ENCODE peak calls at places on chromosomes 1 and 21, in ten cellular contexts. One of them, this sample, is unnamed.

GRCh38 chr1:214281902-214282695 is 1.1 kb downstream of the SMYD2 start:
- DNase-seq in brain microvascular endothelial cell: peak
- DNase-seq in left cardiac atrium: peak
- DNase-seq in stimulated activated CD8-positive, alpha-beta memory T cell treated with anti-CD3 and anti-CD28 coated beads, Interleukin-4, amount 100 ng/mL, for 24 hours: no peak
- DNase-seq in T-helper 1 cell: no peak
- DNase-seq in HS-5: no peak
- DNase-seq in left lung: peak
- DNase-seq in naive thymus-derived CD4-positive, alpha-beta T cell: no peak
- DNase-seq in mesendoderm: no peak
- DNase-seq in germinal center: no peak
- DNase-seq in this sample: peak

GRCh38 chr1:153663211-153663610 is 4.7 kb downstream of the SNAPIN start:
- DNase-seq in brain microvascular endothelial cell: peak
- DNase-seq in left cardiac atrium: no peak
- DNase-seq in stimulated activated CD8-positive, alpha-beta memory T cell treated with anti-CD3 and anti-CD28 coated beads, Interleukin-4, amount 100 ng/mL, for 24 hours: no peak
- DNase-seq in T-helper 1 cell: no peak
- DNase-seq in HS-5: no peak
- DNase-seq in left lung: no peak
- DNase-seq in naive thymus-derived CD4-positive, alpha-beta T cell: no peak
- DNase-seq in mesendoderm: no peak
- DNase-seq in germinal center: no peak
- DNase-seq in this sample: peak

GRCh38 chr1:10530281-10530740 is 55.6 kb downstream of the PEX14 start:
- DNase-seq in brain microvascular endothelial cell: peak
- DNase-seq in left cardiac atrium: peak
- DNase-seq in stimulated activated CD8-positive, alpha-beta memory T cell treated with anti-CD3 and anti-CD28 coated beads, Interleukin-4, amount 100 ng/mL, for 24 hours: no peak
- DNase-seq in T-helper 1 cell: no peak
- DNase-seq in HS-5: no peak
- DNase-seq in left lung: peak
- DNase-seq in naive thymus-derived CD4-positive, alpha-beta T cell: no peak
- DNase-seq in mesendoderm: peak
- DNase-seq in germinal center: no peak
- DNase-seq in this sample: peak

GRCh38 chr21:32048353-32048752 is 175.5 kb downstream of the HUNK start:
- DNase-seq in brain microvascular endothelial cell: no peak
- DNase-seq in left cardiac atrium: no peak
- DNase-seq in stimulated activated CD8-positive, alpha-beta memory T cell treated with anti-CD3 and anti-CD28 coated beads, Interleukin-4, amount 100 ng/mL, for 24 hours: no peak
- DNase-seq in T-helper 1 cell: no peak
- DNase-seq in HS-5: no peak
- DNase-seq in left lung: no peak
- DNase-seq in naive thymus-derived CD4-positive, alpha-beta T cell: no peak
- DNase-seq in mesendoderm: peak
- DNase-seq in germinal center: no peak
- DNase-seq in this sample: peak

GRCh38 chr21:31780944-31781343 is 49.0 kb upstream of the SCAF4 start:
- DNase-seq in brain microvascular endothelial cell: no peak
- DNase-seq in left cardiac atrium: no peak
- DNase-seq in stimulated activated CD8-positive, alpha-beta memory T cell treated with anti-CD3 and anti-CD28 coated beads, Interleukin-4, amount 100 ng/mL, for 24 hours: no peak
- DNase-seq in T-helper 1 cell: no peak
- DNase-seq in HS-5: no peak
- DNase-seq in left lung: no peak
- DNase-seq in naive thymus-derived CD4-positive, alpha-beta T cell: no peak
- DNase-seq in mesendoderm: no peak
- DNase-seq in germinal center: peak
- DNase-seq in this sample: no peak

GRCh38 chr1:231396643-231397042 is 25.4 kb downstream of the EGLN1 start:
- DNase-seq in brain microvascular endothelial cell: no peak
- DNase-seq in left cardiac atrium: no peak
- DNase-seq in stimulated activated CD8-positive, alpha-beta memory T cell treated with anti-CD3 and anti-CD28 coated beads, Interleukin-4, amount 100 ng/mL, for 24 hours: no peak
- DNase-seq in T-helper 1 cell: no peak
- DNase-seq in HS-5: no peak
- DNase-seq in left lung: no peak
- DNase-seq in naive thymus-derived CD4-positive, alpha-beta T cell: no peak
- DNase-seq in mesendoderm: no peak
- DNase-seq in germinal center: no peak
- DNase-seq in this sample: no peak

GRCh38 chr1:232635778-232636356 is 5.9 kb upstream of the SIPA1L2 start:
- DNase-seq in brain microvascular endothelial cell: no peak
- DNase-seq in left cardiac atrium: no peak
- DNase-seq in stimulated activated CD8-positive, alpha-beta memory T cell treated with anti-CD3 and anti-CD28 coated beads, Interleukin-4, amount 100 ng/mL, for 24 hours: no peak
- DNase-seq in T-helper 1 cell: peak
- DNase-seq in HS-5: no peak
- DNase-seq in left lung: no peak
- DNase-seq in naive thymus-derived CD4-positive, alpha-beta T cell: peak
- DNase-seq in mesendoderm: no peak
- DNase-seq in germinal center: peak
- DNase-seq in this sample: peak

GRCh38 chr21:25589905-25590304 is 17.4 kb downstream of the MRPL39 start:
- DNase-seq in brain microvascular endothelial cell: no peak
- DNase-seq in left cardiac atrium: no peak
- DNase-seq in stimulated activated CD8-positive, alpha-beta memory T cell treated with anti-CD3 and anti-CD28 coated beads, Interleukin-4, amount 100 ng/mL, for 24 hours: no peak
- DNase-seq in T-helper 1 cell: no peak
- DNase-seq in HS-5: no peak
- DNase-seq in left lung: no peak
- DNase-seq in naive thymus-derived CD4-positive, alpha-beta T cell: no peak
- DNase-seq in mesendoderm: no peak
- DNase-seq in germinal center: no peak
- DNase-seq in this sample: no peak

GRCh38 chr1:209634005-209634737 is 18.1 kb downstream of the LAMB3 start:
- DNase-seq in brain microvascular endothelial cell: no peak
- DNase-seq in left cardiac atrium: no peak
- DNase-seq in stimulated activated CD8-positive, alpha-beta memory T cell treated with anti-CD3 and anti-CD28 coated beads, Interleukin-4, amount 100 ng/mL, for 24 hours: no peak
- DNase-seq in T-helper 1 cell: no peak
- DNase-seq in HS-5: no peak
- DNase-seq in left lung: no peak
- DNase-seq in naive thymus-derived CD4-positive, alpha-beta T cell: no peak
- DNase-seq in mesendoderm: no peak
- DNase-seq in germinal center: no peak
- DNase-seq in this sample: no peak

GRCh38 chr1:212667223-212668139 is 32.2 kb downstream of the BATF3 start:
- DNase-seq in brain microvascular endothelial cell: peak
- DNase-seq in left cardiac atrium: peak
- DNase-seq in stimulated activated CD8-positive, alpha-beta memory T cell treated with anti-CD3 and anti-CD28 coated beads, Interleukin-4, amount 100 ng/mL, for 24 hours: no peak
- DNase-seq in T-helper 1 cell: no peak
- DNase-seq in HS-5: peak
- DNase-seq in left lung: peak
- DNase-seq in naive thymus-derived CD4-positive, alpha-beta T cell: no peak
- DNase-seq in mesendoderm: peak
- DNase-seq in germinal center: peak
- DNase-seq in this sample: peak